ENCODE peak calls at places on chromosomes 12 and 14, in seven cellular contexts. O is DMS53, Q is mucosa of descending colon, I is kidney, E is left lung, H is astrocyte of the spinal cord, X is activated T-helper 1 cell treated with Interleukin-2 at 50 U/mL for 16 hours. W is an unnamed sample.

GRCh38 chr12:50574621-50575348 is 70.0 kb downstream of the DIP2B start:
- DNase-seq in E (no peak), O (no peak), X (no peak), I (no peak), Q (no peak), H (no peak), W (no peak)

GRCh38 chr12:15527201-15527782 is 205.0 kb downstream of the PTPRO start:
- DNase-seq in E (no peak), H (no peak), O (peak), Q (no peak), I (no peak), X (no peak), W (peak)

GRCh38 chr12:95412826-95413311 is 61.1 kb upstream of the METAP2 start:
- DNase-seq in I (no peak), Q (no peak), E (no peak), H (peak), X (no peak), O (no peak), W (no peak)

GRCh38 chr14:64801800-64802199 is 77.9 kb downstream of the SPTB start:
- DNase-seq in I (no peak), H (peak), O (peak), E (no peak), Q (peak), X (no peak), W (no peak)

GRCh38 chr12:69204191-69204590 is 35.2 kb upstream of the CPSF6 start:
- DNase-seq in E (no peak), I (no peak), O (no peak), X (no peak), Q (no peak), H (no peak), W (no peak)

GRCh38 chr14:34920339-34920738 is 45.2 kb upstream of the BAZ1A start:
- DNase-seq in E (no peak), I (no peak), H (no peak), X (no peak), Q (no peak), O (no peak), W (no peak)

GRCh38 chr12:80230068-80230467 is 130.7 kb downstream of the OTOGL start:
- DNase-seq in X (no peak), O (peak), I (no peak), H (peak), Q (no peak), E (no peak), W (no peak)

GRCh38 chr14:69650948-69651369 is 39.6 kb downstream of the SUSD6 start:
- DNase-seq in H (no peak), I (no peak), O (no peak), E (no peak), Q (no peak), X (no peak), W (no peak)

GRCh38 chr12:56932867-56933266 is 1.3 kb downstream of the SDR9C7 start:
- DNase-seq in H (no peak), Q (peak), O (no peak), I (no peak), X (no peak), E (peak), W (peak)

GRCh38 chr12:481422-481821 is 21.7 kb downstream of the B4GALNT3 start:
- DNase-seq in O (no peak), Q (no peak), X (no peak), H (peak), I (no peak), E (no peak), W (no peak)

GRCh38 chr12:94140556-94140955 is 7.8 kb upstream of the PLXNC1 start:
- DNase-seq in E (no peak), I (no peak), O (peak), H (no peak), Q (peak), X (no peak), W (no peak)

GRCh38 chr12:70197362-70197744 is 45.9 kb upstream of the CNOT2 start:
- DNase-seq in H (no peak), O (no peak), I (no peak), E (no peak), X (no peak), Q (no peak), W (no peak)

GRCh38 chr14:58072288-58073071 is 79.5 kb downstream of the ARMH4 start:
- DNase-seq in E (no peak), H (peak), O (peak), X (no peak), I (no peak), Q (peak), W (no peak)